ENCODE peak calls at places on chromosome 19, in six cellular contexts. V, Q, D, S, K and U are unnamed samples.

GRCh38 chr19:48043675-48044258 is at the start of gene CABP5:
- DNase-seq in D (no peak), S (no peak), V (no peak), K (no peak), Q (no peak), U (no peak)

GRCh38 chr19:3520166-3521103 is 14.3 kb downstream of the FZR1 start:
- DNase-seq in Q (no peak), S (no peak), D (no peak), K (no peak), V (peak; percentile 86), U (no peak)

GRCh38 chr19:51365211-51366049 is 758 bp downstream of the ETFB start:
- DNase-seq in S (peak; percentile 95), K (no peak), Q (no peak), V (peak; percentile 49), D (no peak), U (no peak)

GRCh38 chr19:19137556-19138109 is 645 bp downstream of the TMEM161A start:
- DNase-seq in V (peak; percentile 31), K (no peak), S (no peak), Q (no peak), D (no peak), U (no peak)

GRCh38 chr19:31232871-31233270 is 116.4 kb downstream of the TSHZ3 start:
- DNase-seq in D (no peak), S (no peak), V (no peak), K (no peak), Q (no peak), U (no peak)

GRCh38 chr19:38970664-38971532 is 4.6 kb downstream of the FBXO17 start:
- DNase-seq in D (no peak), S (no peak), Q (no peak), K (no peak), V (no peak), U (no peak)

GRCh38 chr19:35474104-35474503 is 16.2 kb downstream of the KRTDAP start:
- DNase-seq in V (no peak), S (no peak), Q (no peak), D (no peak), K (no peak), U (no peak)

GRCh38 chr19:33282036-33282686 is 20.2 kb downstream of the CEBPA start:
- DNase-seq in D (no peak), Q (no peak), S (no peak), V (no peak), K (no peak), U (no peak)

GRCh38 chr19:31595521-31595920 is 246.3 kb upstream of the TSHZ3 start:
- DNase-seq in Q (no peak), V (no peak), D (no peak), S (no peak), K (no peak), U (no peak)

GRCh38 chr19:16135410-16136127 is 7.9 kb upstream of the HSH2D start:
- DNase-seq in S (no peak), V (no peak), D (no peak), K (no peak), Q (no peak), U (no peak)

GRCh38 chr19:977058-977464 is 7.1 kb upstream of the WDR18 start:
- DNase-seq in V (no peak), K (no peak), Q (no peak), S (no peak), D (no peak), U (no peak)

GRCh38 chr19:13091400-13092161 is 11.1 kb downstream of the LYL1 start:
- DNase-seq in K (no peak), S (no peak), V (no peak), Q (no peak), D (peak; percentile 65), U (no peak)

GRCh38 chr19:19552811-19553210 is 14.7 kb downstream of the CILP2 start:
- DNase-seq in K (no peak), S (no peak), V (peak; percentile 73), D (peak; percentile 92), Q (peak; percentile 77), U (peak; percentile 76)

GRCh38 chr19:9597027-9597426 is 12.7 kb upstream of the ZNF121 start:
- DNase-seq in V (no peak), D (no peak), S (no peak), K (no peak), Q (no peak), U (no peak)

GRCh38 chr19:30842926-30843325 is 470.7 kb downstream of the ZNF536 start:
- DNase-seq in V (no peak), Q (no peak), D (no peak), K (no peak), S (no peak), U (no peak)

GRCh38 chr19:12788682-12789097 is 2.6 kb upstream of the JUNB start:
- DNase-seq in K (peak; percentile 84), V (no peak), D (no peak), S (peak; percentile 41), Q (no peak), U (peak; percentile 67)

GRCh38 chr19:47675271-47675670 is 38.0 kb upstream of the EHD2 start:
- DNase-seq in S (no peak), K (no peak), D (no peak), Q (no peak), V (no peak), U (no peak)

GRCh38 chr19:38395381-38396127 is 7.1 kb downstream of the SPRED3 start:
- DNase-seq in V (no peak), S (no peak), Q (no peak), K (no peak), D (no peak), U (peak; percentile 56)

GRCh38 chr19:13700621-13701020 is 63.7 kb upstream of the MRI1 start:
- DNase-seq in Q (no peak), K (no peak), S (no peak), D (no peak), V (no peak), U (no peak)

GRCh38 chr19:1069009-1069779 is 2.2 kb downstream of the ARHGAP45 start:
- DNase-seq in S (no peak), Q (no peak), V (no peak), D (no peak), K (no peak), U (peak; percentile 62)

GRCh38 chr19:15836345-15836594 is 20.8 kb upstream of the OR10H1 start:
- DNase-seq in V (no peak), S (no peak), D (no peak), K (no peak), Q (no peak), U (no peak)

GRCh38 chr19:49833594-49833993 is 15.5 kb downstream of the MED25 start:
- DNase-seq in S (no peak), K (no peak), Q (no peak), V (no peak), D (no peak), U (no peak)

GRCh38 chr19:11373166-11373884 is 1.1 kb upstream of the SWSAP1 start:
- DNase-seq in K (no peak), S (no peak), Q (no peak), V (no peak), D (no peak), U (peak; percentile 23)

GRCh38 chr19:24033962-24034342 is 53.0 kb upstream of the ZNF254 start:
- DNase-seq in S (peak; percentile 41), V (no peak), Q (no peak), D (no peak), K (no peak), U (peak; percentile 13)

GRCh38 chr19:18756896-18757295 is 34.2 kb downstream of the COMP start:
- DNase-seq in D (no peak), V (no peak), K (no peak), S (no peak), Q (no peak), U (no peak)

GRCh38 chr19:50933640-50934039 is 19.2 kb downstream of the KLK5 start:
- DNase-seq in Q (no peak), K (no peak), D (no peak), S (no peak), V (no peak), U (no peak)

GRCh38 chr19:1132625-1133383 is 29.0 kb downstream of the GPX4 start:
- DNase-seq in V (no peak), K (no peak), D (no peak), Q (no peak), S (no peak), U (no peak)

GRCh38 chr19:30244533-30244932 is 127.7 kb upstream of the ZNF536 start:
- DNase-seq in K (no peak), D (no peak), V (no peak), S (no peak), Q (no peak), U (no peak)

GRCh38 chr19:18995804-18996241 is 37.5 kb downstream of the SUGP2 start:
- DNase-seq in K (no peak), V (peak; percentile 55), Q (peak; percentile 71), S (peak; percentile 57), D (peak; percentile 59), U (peak; percentile 52)

GRCh38 chr19:10143700-10144099 is 24.0 kb upstream of the EIF3G start:
- DNase-seq in V (no peak), Q (no peak), S (no peak), K (no peak), D (no peak), U (no peak)

GRCh38 chr19:7629347-7630054 is at the start of the genes PET100 and XAB2:
- DNase-seq in V (peak; percentile 96), D (peak; percentile 96), Q (peak; percentile 97), K (peak; percentile 99), S (peak; percentile 98), U (peak; percentile 98)
- TF ChIP-seq POLR2A in V (peak; percentile 84), D (peak; percentile 64), Q (peak; percentile 51), K (peak; percentile 83), S (peak; percentile 71), U (peak; percentile 69)

GRCh38 chr19:8074501-8074900 is 21.9 kb downstream of the CCL25 start:
- DNase-seq in S (no peak), V (no peak), D (no peak), Q (no peak), K (no peak), U (no peak)
- TF ChIP-seq TAF1 in S (no peak), V (no peak), D (no peak), Q (no peak), K (no peak), U (no peak)

GRCh38 chr19:45402469-45403070 is 2.3 kb downstream of the PPP1R13L start:
- DNase-seq in V (peak; percentile 81), D (peak; percentile 88), K (no peak), S (no peak), Q (no peak), U (peak; percentile 53)
- TF ChIP-seq POLR2AphosphoS5 in V (no peak), D (no peak), K (no peak), S (no peak), Q (no peak), U (no peak)

DNA sequence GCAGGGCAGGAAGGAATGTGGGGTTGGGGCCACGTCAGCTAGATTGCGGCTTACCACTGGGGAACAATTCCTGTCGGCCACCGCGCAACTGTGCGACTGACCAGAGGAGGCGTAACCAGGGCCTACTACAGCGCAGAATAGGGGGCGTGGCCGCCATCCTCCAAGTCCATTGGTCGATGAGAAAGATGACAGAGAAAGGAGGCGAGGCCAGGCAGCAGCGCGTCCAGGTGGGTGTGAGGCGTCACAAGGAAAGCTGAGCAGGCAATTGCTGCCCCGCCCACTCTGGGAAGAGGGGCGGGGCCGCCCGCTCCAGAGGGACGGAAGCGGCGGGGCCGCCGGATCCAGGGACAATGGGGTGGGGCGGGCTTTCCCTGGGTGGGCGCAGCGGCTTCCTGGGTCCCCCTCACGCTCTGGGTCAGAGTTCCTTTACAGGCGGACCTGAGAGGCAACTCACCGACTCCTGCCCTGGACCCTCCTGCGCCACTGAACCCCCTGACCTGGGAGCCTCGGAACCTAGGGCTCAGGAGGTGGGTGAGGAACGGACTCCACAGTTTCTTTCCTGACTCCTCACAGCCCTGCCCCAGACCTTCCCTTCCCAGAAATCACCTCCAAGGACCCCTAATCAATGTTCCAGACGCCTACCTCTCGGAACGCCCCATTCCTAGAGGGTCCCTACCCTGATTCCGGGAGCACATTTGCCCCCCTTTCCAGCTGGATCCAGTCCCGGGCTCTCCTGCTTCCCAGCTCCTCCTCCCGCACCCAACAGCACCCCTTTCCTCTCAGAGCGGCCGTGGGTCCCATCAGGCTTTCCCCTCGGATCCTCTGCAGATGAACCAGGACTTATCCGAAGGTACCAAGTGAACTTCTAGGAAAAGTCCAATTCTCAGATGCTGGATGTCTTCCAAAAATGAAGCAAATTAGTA is 101.5 kb upstream of the ZNF492 start:
- DNase-seq in K (no peak), S (no peak), V (no peak), Q (no peak), D (no peak), U (no peak)
- TF ChIP-seq POLR2A in K (no peak), S (no peak), V (no peak), Q (no peak), D (no peak), U (no peak)